ENCODE peak calls at places on chromosomes 6 and 20, in six cellular contexts. One of them, this sample, is unnamed.

GRCh38 chr6:21496275-21496674 is 97.3 kb upstream of the SOX4 start:
- DNase-seq in AG04450: no peak
- DNase-seq in amniotic epithelial cell: no peak
- DNase-seq in NCI-H1417: no peak
- DNase-seq in CD4-positive, alpha-beta memory T cell: no peak
- DNase-seq in T-helper 2 cell: no peak
- DNase-seq in this sample: no peak

GRCh38 chr6:7685276-7685675 is 40.6 kb upstream of the BMP6 start:
- DNase-seq in T-helper 2 cell: no peak
- DNase-seq in amniotic epithelial cell: no peak
- DNase-seq in CD4-positive, alpha-beta memory T cell: no peak
- DNase-seq in AG04450: no peak
- DNase-seq in NCI-H1417: no peak
- DNase-seq in this sample: no peak

GRCh38 chr6:29926795-29927427 is 15.4 kb upstream of the HLA-A start:
- DNase-seq in AG04450: no peak
- DNase-seq in amniotic epithelial cell: peak; percentile 74
- DNase-seq in CD4-positive, alpha-beta memory T cell: peak; percentile 88
- DNase-seq in T-helper 2 cell: peak; percentile 76
- DNase-seq in NCI-H1417: no peak
- DNase-seq in this sample: peak; percentile 83

GRCh38 chr20:53671370-53671769 is 77.7 kb upstream of the ZNF217 start:
- DNase-seq in T-helper 2 cell: no peak
- DNase-seq in CD4-positive, alpha-beta memory T cell: no peak
- DNase-seq in AG04450: no peak
- DNase-seq in amniotic epithelial cell: no peak
- DNase-seq in NCI-H1417: no peak
- DNase-seq in this sample: no peak

GRCh38 chr20:22455259-22455658 is 129.1 kb downstream of the FOXA2 start:
- DNase-seq in AG04450: no peak
- DNase-seq in NCI-H1417: no peak
- DNase-seq in T-helper 2 cell: no peak
- DNase-seq in amniotic epithelial cell: no peak
- DNase-seq in CD4-positive, alpha-beta memory T cell: no peak
- DNase-seq in this sample: no peak

GRCh38 chr6:9292975-9293374 is 857.6 kb upstream of the SLC35B3 start:
- DNase-seq in NCI-H1417: no peak
- DNase-seq in CD4-positive, alpha-beta memory T cell: no peak
- DNase-seq in AG04450: no peak
- DNase-seq in amniotic epithelial cell: peak; percentile 5
- DNase-seq in T-helper 2 cell: no peak
- DNase-seq in this sample: no peak

GRCh38 chr6:158388727-158389126 is 76.5 kb downstream of the TULP4 start:
- DNase-seq in CD4-positive, alpha-beta memory T cell: no peak
- DNase-seq in amniotic epithelial cell: no peak
- DNase-seq in NCI-H1417: no peak
- DNase-seq in T-helper 2 cell: no peak
- DNase-seq in AG04450: no peak
- DNase-seq in this sample: no peak

GRCh38 chr20:22374066-22374465 is 210.3 kb downstream of the FOXA2 start:
- DNase-seq in amniotic epithelial cell: no peak
- DNase-seq in T-helper 2 cell: no peak
- DNase-seq in AG04450: no peak
- DNase-seq in NCI-H1417: no peak
- DNase-seq in CD4-positive, alpha-beta memory T cell: no peak
- DNase-seq in this sample: no peak

GRCh38 chr20:34536798-34537394 is 20.7 kb downstream of the DYNLRB1 start:
- DNase-seq in NCI-H1417: peak; percentile 10
- DNase-seq in AG04450: no peak
- DNase-seq in T-helper 2 cell: peak; percentile 23
- DNase-seq in amniotic epithelial cell: peak; percentile 39
- DNase-seq in CD4-positive, alpha-beta memory T cell: peak; percentile 47
- DNase-seq in this sample: peak; percentile 22

GRCh38 chr20:36569847-36570429 is 3.5 kb upstream of the TGIF2 start:
- DNase-seq in amniotic epithelial cell: peak; percentile 83
- DNase-seq in T-helper 2 cell: no peak
- DNase-seq in CD4-positive, alpha-beta memory T cell: no peak
- DNase-seq in AG04450: no peak
- DNase-seq in NCI-H1417: no peak
- DNase-seq in this sample: no peak

GRCh38 chr20:14622796-14623195 is 285.4 kb upstream of the FLRT3 start:
- DNase-seq in NCI-H1417: no peak
- DNase-seq in AG04450: no peak
- DNase-seq in amniotic epithelial cell: peak; percentile 97
- DNase-seq in CD4-positive, alpha-beta memory T cell: no peak
- DNase-seq in T-helper 2 cell: no peak
- DNase-seq in this sample: no peak

GRCh38 chr6:30554962-30555361 is 1.3 kb downstream of the GNL1 start:
- DNase-seq in NCI-H1417: no peak
- DNase-seq in CD4-positive, alpha-beta memory T cell: no peak
- DNase-seq in T-helper 2 cell: no peak
- DNase-seq in AG04450: no peak
- DNase-seq in amniotic epithelial cell: no peak
- DNase-seq in this sample: no peak